ENCODE peak calls at places on chromosome 13, in seven cellular contexts. Z, F, A, K, O, P and C are unnamed samples.

GRCh38 chr13:75135325-75135825 is 346.6 kb downstream of the TBC1D4 start:
- DNase-seq in A (no peak), Z (no peak), K (no peak), O (no peak), P (no peak), F (no peak), C (no peak)

GRCh38 chr13:23433171-23434153 is at the start of gene SACS:
- DNase-seq in A (no peak), Z (peak), F (no peak), O (no peak), P (no peak), K (no peak), C (peak)

GRCh38 chr13:93151277-93151676 is 75.3 kb upstream of the GPC6 start:
- DNase-seq in P (no peak), O (no peak), A (no peak), Z (no peak), F (no peak), K (no peak), C (no peak)

GRCh38 chr13:27110056-27110746 is 61.4 kb downstream of the USP12 start:
- DNase-seq in F (no peak), A (no peak), K (no peak), O (no peak), P (no peak), Z (no peak), C (no peak)

GRCh38 chr13:59494560-59494970 is 669.2 kb downstream of the DIAPH3 start:
- DNase-seq in F (peak), Z (peak), P (no peak), A (no peak), O (peak), K (no peak), C (no peak)

GRCh38 chr13:29847501-29847983 is 2.9 kb downstream of the UBL3 start:
- DNase-seq in A (peak), P (peak), O (peak), K (no peak), Z (no peak), F (peak), C (peak)

GRCh38 chr13:73943137-73943964 is 190.9 kb downstream of the KLF12 start:
- DNase-seq in O (no peak), A (peak), F (no peak), Z (no peak), K (no peak), P (no peak), C (no peak)

GRCh38 chr13:78160793-78161192 is 242.2 kb upstream of the EDNRB start:
- DNase-seq in K (no peak), A (no peak), Z (no peak), P (peak), O (no peak), F (no peak), C (no peak)

GRCh38 chr13:22095794-22096193 is 424.9 kb downstream of the FGF9 start:
- DNase-seq in Z (no peak), F (no peak), K (no peak), O (no peak), A (no peak), P (no peak), C (no peak)

GRCh38 chr13:89951341-89951740 is 1396.1 kb upstream of the MIR17HG start:
- DNase-seq in F (no peak), A (no peak), K (no peak), Z (no peak), O (no peak), P (no peak), C (no peak)

GRCh38 chr13:71787461-71787860 is 79.5 kb downstream of the DACH1 start:
- DNase-seq in K (no peak), Z (no peak), F (no peak), O (no peak), P (no peak), A (no peak), C (no peak)

GRCh38 chr13:45779901-45780300 is 71.7 kb downstream of the SIAH3 start:
- DNase-seq in O (no peak), P (peak), K (no peak), Z (no peak), A (no peak), F (no peak), C (no peak)

GRCh38 chr13:111005808-111006494 is 91.1 kb upstream of the ANKRD10 start:
- DNase-seq in K (peak), F (peak), A (no peak), Z (peak), O (peak), P (no peak), C (no peak)

GRCh38 chr13:23570099-23570926 is at the start of gene TNFRSF19:
- DNase-seq in K (peak), F (peak), Z (no peak), O (peak), P (peak), A (peak), C (no peak)

GRCh38 chr13:110258876-110259631 is 47.9 kb downstream of the COL4A1 start:
- DNase-seq in P (no peak), K (no peak), A (no peak), F (no peak), Z (no peak), O (no peak), C (no peak)

GRCh38 chr13:109989155-109989554 is 202.8 kb upstream of the IRS2 start:
- DNase-seq in K (no peak), Z (no peak), A (no peak), P (no peak), F (no peak), O (no peak), C (no peak)

GRCh38 chr13:71358218-71358617 is 508.8 kb downstream of the DACH1 start:
- DNase-seq in A (peak), Z (no peak), F (no peak), P (no peak), K (no peak), O (no peak), C (no peak)

GRCh38 chr13:53060840-53061485 is 32.4 kb downstream of the OLFM4 start:
- DNase-seq in K (no peak), Z (no peak), F (no peak), P (no peak), O (no peak), A (peak), C (no peak)

GRCh38 chr13:94056362-94056990 is 423.0 kb downstream of the DCT start:
- DNase-seq in A (no peak), F (no peak), Z (no peak), O (no peak), K (no peak), P (no peak), C (no peak)

GRCh38 chr13:39663508-39663907 is 8.0 kb downstream of the COG6 start:
- DNase-seq in F (no peak), Z (no peak), O (no peak), A (no peak), P (no peak), K (no peak), C (no peak)

GRCh38 chr13:50318887-50319286 is 303.6 kb downstream of the KCNRG start:
- DNase-seq in A (peak), O (no peak), P (no peak), K (no peak), Z (no peak), F (no peak), C (no peak)

GRCh38 chr13:83955011-83955410 is 72.7 kb upstream of the SLITRK1 start:
- DNase-seq in Z (no peak), P (no peak), F (no peak), K (no peak), O (no peak), A (no peak), C (no peak)

GRCh38 chr13:45807520-45808099 is 43.9 kb downstream of the SIAH3 start:
- DNase-seq in K (no peak), Z (no peak), F (peak), A (peak), P (peak), O (peak), C (no peak)

GRCh38 chr13:56347014-56347413 is 793.7 kb upstream of the PRR20A start:
- DNase-seq in K (no peak), O (no peak), F (no peak), A (no peak), Z (no peak), P (no peak), C (no peak)

GRCh38 chr13:109274188-109274821 is 512.1 kb downstream of the IRS2 start:
- DNase-seq in O (no peak), A (no peak), Z (no peak), K (no peak), F (peak), P (peak), C (no peak)

GRCh38 chr13:92463134-92463533 is 763.5 kb upstream of the GPC6 start:
- DNase-seq in P (no peak), K (no peak), O (no peak), Z (no peak), F (no peak), A (peak), C (no peak)

GRCh38 chr13:70623260-70623659 is 515.0 kb upstream of the KLHL1 start:
- DNase-seq in P (peak), K (no peak), Z (no peak), O (no peak), A (no peak), F (no peak), C (no peak)

GRCh38 chr13:34466301-34466700 is 475.8 kb upstream of the NBEA start:
- DNase-seq in A (no peak), F (no peak), O (no peak), P (peak), K (no peak), Z (no peak), C (no peak)

GRCh38 chr13:74871671-74872070 is 610.3 kb downstream of the TBC1D4 start:
- DNase-seq in A (no peak), F (no peak), K (no peak), Z (no peak), O (no peak), P (no peak), C (no peak)

GRCh38 chr13:49997935-49998334 is 1.1 kb downstream of the TRIM13 start:
- DNase-seq in A (peak), Z (no peak), K (no peak), O (no peak), P (no peak), F (no peak), C (no peak)

GRCh38 chr13:61880576-61881283 is 465.1 kb upstream of the PCDH20 start:
- DNase-seq in K (no peak), P (peak), O (no peak), A (peak), Z (no peak), F (no peak), C (no peak)

GRCh38 chr13:82747331-82747730 is 1134.9 kb downstream of the SLITRK1 start:
- DNase-seq in P (no peak), F (no peak), O (no peak), K (no peak), Z (no peak), A (no peak), C (no peak)

GRCh38 chr13:66835040-66835628 is 395.0 kb downstream of the PCDH9 start:
- DNase-seq in A (peak), F (peak), P (no peak), Z (peak), K (peak), O (peak), C (peak)

GRCh38 chr13:98365291-98365690 is 188.2 kb upstream of the RNF113B start:
- DNase-seq in K (no peak), Z (no peak), O (no peak), P (no peak), A (no peak), F (no peak), C (no peak)

GRCh38 chr13:48542138-48542537 is 9.3 kb upstream of the RCBTB2 start:
- DNase-seq in K (no peak), O (no peak), P (no peak), F (no peak), Z (no peak), A (no peak), C (no peak)
- H3K27ac ChIP-seq in K (peak), O (peak), P (no peak), F (peak), Z (peak), A (peak), C (no peak)

DNA sequence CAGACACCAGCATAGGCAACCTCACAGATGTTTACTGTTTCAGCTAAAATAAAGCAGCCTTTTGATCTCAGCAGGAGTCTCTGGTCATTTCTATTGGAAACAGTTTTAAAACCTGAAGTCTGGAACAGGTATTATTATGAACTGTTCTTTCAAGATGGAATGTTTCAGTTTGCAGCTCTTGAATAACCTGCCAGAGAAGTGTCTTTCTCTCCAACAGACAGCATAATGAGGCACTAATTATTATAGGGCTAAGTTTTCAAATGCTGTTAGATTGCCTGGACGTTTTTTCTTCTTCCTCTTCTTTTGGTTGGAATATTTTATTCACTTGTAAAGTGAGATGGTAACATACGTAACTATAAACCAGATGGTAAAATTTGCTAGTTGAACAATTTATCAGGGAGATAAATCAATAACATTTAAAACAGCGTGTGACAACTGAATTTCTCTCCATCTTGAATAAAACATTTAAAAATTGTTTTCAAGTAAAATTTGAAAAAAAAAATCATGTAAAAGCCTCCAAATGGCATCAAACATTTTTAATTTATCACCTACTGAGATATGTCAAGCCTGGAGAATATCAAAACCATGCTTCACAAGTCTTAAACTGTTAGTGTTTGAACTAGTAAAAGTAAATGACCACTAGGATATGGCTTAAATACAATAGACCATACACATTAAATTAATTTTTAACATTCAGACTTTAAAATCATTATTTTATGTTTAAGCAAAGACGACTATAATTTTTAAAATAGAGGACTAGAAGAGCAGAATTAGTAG is 282.1 kb downstream of the DCLK1 start:
- DNase-seq in P (no peak), O (no peak), Z (no peak), K (no peak), F (no peak), A (no peak), C (no peak)
- H3K27ac ChIP-seq in P (no peak), O (peak), Z (no peak), K (no peak), F (no peak), A (no peak), C (peak)

GRCh38 chr13:112781881-112782361 is 92.1 kb downstream of the ATP11A start:
- DNase-seq in P (no peak), Z (no peak), O (no peak), A (no peak), F (peak), K (peak), C (no peak)

GRCh38 chr13:112781287-112781686 is 91.4 kb downstream of the ATP11A start:
- DNase-seq in A (no peak), Z (no peak), K (no peak), O (no peak), F (no peak), P (no peak), C (no peak)

GRCh38 chr13:112777637-112778406 is 88.0 kb downstream of the ATP11A start:
- DNase-seq in F (no peak), P (peak), O (no peak), Z (no peak), K (no peak), A (no peak), C (no peak)

GRCh38 chr13:112782433-112783010 is 92.7 kb downstream of the ATP11A start:
- DNase-seq in K (no peak), Z (no peak), P (no peak), O (no peak), A (no peak), F (peak), C (no peak)

GRCh38 chr13:112779856-112780604 is 90.2 kb downstream of the ATP11A start:
- DNase-seq in P (peak), A (no peak), K (no peak), Z (no peak), O (no peak), F (no peak), C (no peak)
- H3K27ac ChIP-seq in P (no peak), A (no peak), K (no peak), Z (no peak), O (no peak), F (no peak), C (no peak)

GRCh38 chr13:101262306-101262705 is 154.0 kb downstream of the NALCN start:
- DNase-seq in P (no peak), O (no peak), K (no peak), F (no peak), A (no peak), Z (no peak), C (no peak)

GRCh38 chr13:101258509-101258908 is 157.8 kb downstream of the NALCN start:
- DNase-seq in K (no peak), P (no peak), A (no peak), O (no peak), Z (no peak), F (no peak), C (no peak)

DNA sequence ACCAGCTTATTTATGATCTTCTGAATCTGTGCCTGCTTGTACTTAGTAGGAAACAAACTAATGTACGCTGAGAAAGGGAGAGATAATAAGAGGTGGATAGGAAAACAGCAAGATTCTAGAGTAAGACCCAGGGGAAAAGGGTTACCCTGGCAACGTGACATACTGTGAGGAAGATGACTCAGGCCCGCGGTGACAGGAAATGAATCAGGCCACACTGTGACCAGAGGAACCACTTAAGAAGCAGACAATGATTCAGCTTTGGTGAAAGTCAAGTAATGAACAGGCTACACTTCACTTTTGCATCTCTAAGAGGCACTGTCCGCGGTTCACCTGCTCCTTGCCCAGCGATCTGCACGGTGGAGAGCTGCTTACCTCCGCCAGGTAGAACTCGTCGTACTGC is 158.2 kb downstream of the NALCN start:
- DNase-seq in O (no peak), K (no peak), A (no peak), P (peak), F (peak), Z (no peak), C (no peak)
- H3K27ac ChIP-seq in O (no peak), K (no peak), A (no peak), P (no peak), F (no peak), Z (no peak), C (no peak)

DNA sequence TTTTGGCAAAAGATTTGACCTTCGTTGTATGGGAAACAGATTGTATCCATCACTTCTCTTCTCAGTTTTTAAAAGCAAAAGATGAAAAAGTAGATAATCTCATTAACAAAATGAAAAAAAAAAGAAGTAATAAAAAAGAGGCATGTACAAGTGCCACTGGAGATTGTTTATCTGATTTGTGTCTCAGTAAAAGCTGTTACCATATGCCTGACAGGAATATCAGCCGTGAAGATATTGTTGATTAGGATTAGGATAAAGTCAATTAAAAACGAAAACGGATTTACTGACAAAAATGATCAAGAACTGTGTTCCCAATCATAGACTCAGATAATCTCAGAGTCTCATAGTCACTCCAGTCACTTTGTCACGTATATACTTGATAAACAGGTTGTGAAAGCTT is 842.1 kb upstream of the SLC10A2 start:
- DNase-seq in O (no peak), A (no peak), F (no peak), K (no peak), P (no peak), Z (no peak), C (no peak)
- H3K27ac ChIP-seq in O (no peak), A (no peak), F (no peak), K (no peak), P (no peak), Z (no peak), C (no peak)

GRCh38 chr13:43544011-43544410 is 242.8 kb downstream of the ENOX1 start:
- DNase-seq in Z (no peak), K (no peak), A (no peak), O (no peak), F (peak), P (peak), C (no peak)

GRCh38 chr13:43546821-43547220 is 240.0 kb downstream of the ENOX1 start:
- DNase-seq in P (no peak), A (no peak), O (no peak), Z (no peak), F (no peak), K (no peak), C (no peak)

GRCh38 chr13:43546260-43546659 is 240.5 kb downstream of the ENOX1 start:
- DNase-seq in K (peak), O (no peak), Z (peak), F (peak), P (no peak), A (no peak), C (no peak)

GRCh38 chr13:43543331-43543730 is 243.4 kb downstream of the ENOX1 start:
- DNase-seq in A (no peak), F (no peak), O (no peak), K (no peak), Z (no peak), P (no peak), C (no peak)

DNA sequence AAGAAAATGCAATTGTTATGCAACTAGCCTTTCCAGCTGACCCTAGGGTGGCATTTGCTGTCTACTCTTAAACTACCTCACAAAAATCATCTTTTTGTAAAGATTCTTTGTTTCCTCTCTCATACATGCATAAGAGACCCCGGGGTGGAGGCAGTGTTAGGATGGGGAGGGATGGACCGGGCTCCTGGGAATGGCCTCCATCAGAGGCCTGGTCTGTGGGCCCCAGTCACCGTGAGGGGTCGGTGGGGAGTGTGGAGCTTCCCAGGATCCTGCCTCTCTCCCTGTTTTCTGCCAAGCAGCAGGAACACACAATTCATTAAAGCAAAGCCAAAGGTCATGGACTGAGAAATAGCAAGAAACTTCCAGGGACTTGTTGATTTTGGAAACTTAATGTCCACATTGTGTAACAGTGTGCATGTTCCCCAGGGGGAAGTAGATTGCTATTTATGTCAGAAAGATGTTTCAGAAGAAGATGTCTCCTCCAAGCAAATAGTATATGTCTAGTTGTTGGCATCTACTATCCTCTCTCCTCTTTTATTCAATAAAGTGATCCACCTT is 241.4 kb downstream of the ENOX1 start:
- DNase-seq in F (no peak), A (no peak), P (no peak), Z (no peak), O (peak), K (peak), C (no peak)
- H3K27ac ChIP-seq in F (peak), A (no peak), P (no peak), Z (peak), O (peak), K (no peak), C (no peak)